ENCODE peak calls at places on chromosomes 3 and 15, in four cellular contexts. One of them, this sample, is unnamed.

GRCh38 chr3:48155122-48155521 is 33.1 kb downstream of the CDC25A start:
- DNase-seq in activated CD4-positive, alpha-beta T cell treated with anti-CD3 and anti-CD28 coated beads for 36 hours: no peak
- DNase-seq in mucosa of descending colon: no peak
- DNase-seq in effector CD4-positive, alpha-beta T cell: no peak
- DNase-seq in this sample: no peak

GRCh38 chr3:47578119-47578630 is 490 bp downstream of the CSPG5 start:
- DNase-seq in activated CD4-positive, alpha-beta T cell treated with anti-CD3 and anti-CD28 coated beads for 36 hours: peak
- DNase-seq in effector CD4-positive, alpha-beta T cell: peak
- DNase-seq in mucosa of descending colon: peak
- DNase-seq in this sample: no peak

GRCh38 chr3:65020780-65021179 is 333.0 kb upstream of the ADAMTS9 start:
- DNase-seq in activated CD4-positive, alpha-beta T cell treated with anti-CD3 and anti-CD28 coated beads for 36 hours: no peak
- DNase-seq in mucosa of descending colon: no peak
- DNase-seq in effector CD4-positive, alpha-beta T cell: no peak
- DNase-seq in this sample: no peak

GRCh38 chr3:50213383-50213782 is 8.3 kb downstream of the SLC38A3 start:
- DNase-seq in activated CD4-positive, alpha-beta T cell treated with anti-CD3 and anti-CD28 coated beads for 36 hours: no peak
- DNase-seq in effector CD4-positive, alpha-beta T cell: no peak
- DNase-seq in mucosa of descending colon: no peak
- DNase-seq in this sample: no peak

GRCh38 chr3:71258116-71258515 is 325.4 kb downstream of the FOXP1 start:
- DNase-seq in effector CD4-positive, alpha-beta T cell: no peak
- DNase-seq in activated CD4-positive, alpha-beta T cell treated with anti-CD3 and anti-CD28 coated beads for 36 hours: no peak
- DNase-seq in mucosa of descending colon: no peak
- DNase-seq in this sample: no peak

GRCh38 chr15:28919201-28919627 is 33.4 kb downstream of the APBA2 start:
- DNase-seq in mucosa of descending colon: no peak
- DNase-seq in effector CD4-positive, alpha-beta T cell: no peak
- DNase-seq in activated CD4-positive, alpha-beta T cell treated with anti-CD3 and anti-CD28 coated beads for 36 hours: peak
- DNase-seq in this sample: no peak

GRCh38 chr15:96089396-96090058 is 241.0 kb upstream of the NR2F2 start:
- DNase-seq in activated CD4-positive, alpha-beta T cell treated with anti-CD3 and anti-CD28 coated beads for 36 hours: no peak
- DNase-seq in mucosa of descending colon: no peak
- DNase-seq in effector CD4-positive, alpha-beta T cell: no peak
- DNase-seq in this sample: no peak

GRCh38 chr15:96336045-96336642 is 5.6 kb downstream of the NR2F2 start:
- DNase-seq in mucosa of descending colon: no peak
- DNase-seq in effector CD4-positive, alpha-beta T cell: no peak
- DNase-seq in activated CD4-positive, alpha-beta T cell treated with anti-CD3 and anti-CD28 coated beads for 36 hours: no peak
- DNase-seq in this sample: no peak

GRCh38 chr3:193831495-193832455 is 238.8 kb downstream of the OPA1 start:
- DNase-seq in effector CD4-positive, alpha-beta T cell: no peak
- DNase-seq in activated CD4-positive, alpha-beta T cell treated with anti-CD3 and anti-CD28 coated beads for 36 hours: no peak
- DNase-seq in mucosa of descending colon: no peak
- DNase-seq in this sample: no peak

GRCh38 chr3:127899200-127899599 is 15.8 kb upstream of the KBTBD12 start:
- DNase-seq in effector CD4-positive, alpha-beta T cell: no peak
- DNase-seq in activated CD4-positive, alpha-beta T cell treated with anti-CD3 and anti-CD28 coated beads for 36 hours: no peak
- DNase-seq in mucosa of descending colon: no peak
- DNase-seq in this sample: no peak

GRCh38 chr15:96720656-96721055 is 390.2 kb downstream of the NR2F2 start:
- DNase-seq in activated CD4-positive, alpha-beta T cell treated with anti-CD3 and anti-CD28 coated beads for 36 hours: no peak
- DNase-seq in effector CD4-positive, alpha-beta T cell: no peak
- DNase-seq in mucosa of descending colon: no peak
- DNase-seq in this sample: no peak

GRCh38 chr3:23129817-23130216 is 73.3 kb upstream of the UBE2E2 start:
- DNase-seq in mucosa of descending colon: no peak
- DNase-seq in effector CD4-positive, alpha-beta T cell: no peak
- DNase-seq in activated CD4-positive, alpha-beta T cell treated with anti-CD3 and anti-CD28 coated beads for 36 hours: no peak
- DNase-seq in this sample: no peak

GRCh38 chr15:46526726-46527110 is 891.9 kb downstream of the SQOR start:
- DNase-seq in mucosa of descending colon: no peak
- DNase-seq in activated CD4-positive, alpha-beta T cell treated with anti-CD3 and anti-CD28 coated beads for 36 hours: no peak
- DNase-seq in effector CD4-positive, alpha-beta T cell: no peak
- DNase-seq in this sample: no peak

GRCh38 chr3:77605865-77606264 is 566.0 kb downstream of the ROBO2 start:
- DNase-seq in mucosa of descending colon: no peak
- DNase-seq in effector CD4-positive, alpha-beta T cell: no peak
- DNase-seq in activated CD4-positive, alpha-beta T cell treated with anti-CD3 and anti-CD28 coated beads for 36 hours: no peak
- DNase-seq in this sample: no peak

GRCh38 chr15:69999392-70000085 is 98.2 kb downstream of the TLE3 start:
- DNase-seq in mucosa of descending colon: no peak
- DNase-seq in effector CD4-positive, alpha-beta T cell: no peak
- DNase-seq in activated CD4-positive, alpha-beta T cell treated with anti-CD3 and anti-CD28 coated beads for 36 hours: no peak
- DNase-seq in this sample: no peak

GRCh38 chr3:60636846-60637245 is 614.4 kb downstream of the FHIT start:
- DNase-seq in activated CD4-positive, alpha-beta T cell treated with anti-CD3 and anti-CD28 coated beads for 36 hours: no peak
- DNase-seq in mucosa of descending colon: no peak
- DNase-seq in effector CD4-positive, alpha-beta T cell: no peak
- DNase-seq in this sample: no peak

GRCh38 chr15:40960926-40961325 is 7.7 kb downstream of the CHAC1 start:
- DNase-seq in activated CD4-positive, alpha-beta T cell treated with anti-CD3 and anti-CD28 coated beads for 36 hours: no peak
- DNase-seq in effector CD4-positive, alpha-beta T cell: no peak
- DNase-seq in mucosa of descending colon: peak
- DNase-seq in this sample: no peak

GRCh38 chr3:61877359-61877770 is 316.0 kb downstream of the PTPRG start:
- DNase-seq in activated CD4-positive, alpha-beta T cell treated with anti-CD3 and anti-CD28 coated beads for 36 hours: no peak
- DNase-seq in mucosa of descending colon: no peak
- DNase-seq in effector CD4-positive, alpha-beta T cell: no peak
- DNase-seq in this sample: peak

GRCh38 chr3:3577823-3578222 is 221.4 kb upstream of the LRRN1 start:
- DNase-seq in activated CD4-positive, alpha-beta T cell treated with anti-CD3 and anti-CD28 coated beads for 36 hours: no peak
- DNase-seq in effector CD4-positive, alpha-beta T cell: no peak
- DNase-seq in mucosa of descending colon: peak
- DNase-seq in this sample: no peak

GRCh38 chr3:15860014-15860934 is 62.5 kb upstream of the ANKRD28 start:
- DNase-seq in mucosa of descending colon: peak
- DNase-seq in activated CD4-positive, alpha-beta T cell treated with anti-CD3 and anti-CD28 coated beads for 36 hours: peak
- DNase-seq in effector CD4-positive, alpha-beta T cell: peak
- DNase-seq in this sample: peak

GRCh38 chr3:14523792-14524191 is 16.4 kb downstream of the GRIP2 start:
- DNase-seq in effector CD4-positive, alpha-beta T cell: no peak
- DNase-seq in activated CD4-positive, alpha-beta T cell treated with anti-CD3 and anti-CD28 coated beads for 36 hours: no peak
- DNase-seq in mucosa of descending colon: no peak
- DNase-seq in this sample: no peak

GRCh38 chr15:54500330-54500729 is 522.1 kb downstream of the UNC13C start:
- DNase-seq in effector CD4-positive, alpha-beta T cell: no peak
- DNase-seq in activated CD4-positive, alpha-beta T cell treated with anti-CD3 and anti-CD28 coated beads for 36 hours: no peak
- DNase-seq in mucosa of descending colon: no peak
- DNase-seq in this sample: no peak

GRCh38 chr3:73144276-73144675 is 82.8 kb downstream of the EBLN2 start:
- DNase-seq in activated CD4-positive, alpha-beta T cell treated with anti-CD3 and anti-CD28 coated beads for 36 hours: no peak
- DNase-seq in mucosa of descending colon: no peak
- DNase-seq in effector CD4-positive, alpha-beta T cell: no peak
- DNase-seq in this sample: no peak